ENCODE peak calls at places on chromosomes 13 and 19, in eight cellular contexts. One of them, this sample, is unnamed.

GRCh38 chr13:53189162-53189561 is 160.5 kb downstream of the OLFM4 start:
- DNase-seq in activated CD8-positive, alpha-beta T cell treated with anti-CD3 and anti-CD28 coated beads for 36 hours: no peak
- DNase-seq in stimulated activated CD4-positive, alpha-beta T cell treated with anti-CD3 and anti-CD28 coated beads, Interleukin-4, amount 100 ng/mL, for 48 hours: no peak
- DNase-seq in body of pancreas: no peak
- DNase-seq in mesothelial cell of epicardium: no peak
- DNase-seq in KBM-7: no peak
- DNase-seq in ureter: no peak
- DNase-seq in LoVo: no peak
- DNase-seq in this sample: no peak

GRCh38 chr13:21825801-21826200 is 154.9 kb downstream of the FGF9 start:
- DNase-seq in ureter: no peak
- DNase-seq in stimulated activated CD4-positive, alpha-beta T cell treated with anti-CD3 and anti-CD28 coated beads, Interleukin-4, amount 100 ng/mL, for 48 hours: no peak
- DNase-seq in mesothelial cell of epicardium: no peak
- DNase-seq in activated CD8-positive, alpha-beta T cell treated with anti-CD3 and anti-CD28 coated beads for 36 hours: no peak
- DNase-seq in KBM-7: no peak
- DNase-seq in LoVo: no peak
- DNase-seq in body of pancreas: no peak
- DNase-seq in this sample: no peak

GRCh38 chr19:6723108-6723618 is 2.7 kb upstream of the C3 start:
- DNase-seq in KBM-7: peak; percentile 53
- DNase-seq in LoVo: no peak
- DNase-seq in mesothelial cell of epicardium: no peak
- DNase-seq in activated CD8-positive, alpha-beta T cell treated with anti-CD3 and anti-CD28 coated beads for 36 hours: no peak
- DNase-seq in ureter: peak; percentile 65
- DNase-seq in stimulated activated CD4-positive, alpha-beta T cell treated with anti-CD3 and anti-CD28 coated beads, Interleukin-4, amount 100 ng/mL, for 48 hours: no peak
- DNase-seq in body of pancreas: peak; percentile 72
- DNase-seq in this sample: no peak

GRCh38 chr19:4337906-4338440 is 654 bp downstream of the STAP2 start:
- DNase-seq in mesothelial cell of epicardium: no peak
- DNase-seq in body of pancreas: no peak
- DNase-seq in activated CD8-positive, alpha-beta T cell treated with anti-CD3 and anti-CD28 coated beads for 36 hours: no peak
- DNase-seq in LoVo: peak; percentile 14
- DNase-seq in stimulated activated CD4-positive, alpha-beta T cell treated with anti-CD3 and anti-CD28 coated beads, Interleukin-4, amount 100 ng/mL, for 48 hours: no peak
- DNase-seq in ureter: no peak
- DNase-seq in KBM-7: no peak
- DNase-seq in this sample: no peak

GRCh38 chr19:18514800-18515682 is 6.8 kb downstream of the ELL start:
- DNase-seq in KBM-7: no peak
- DNase-seq in ureter: peak; percentile 68
- DNase-seq in mesothelial cell of epicardium: no peak
- DNase-seq in body of pancreas: peak; percentile 71
- DNase-seq in LoVo: no peak
- DNase-seq in stimulated activated CD4-positive, alpha-beta T cell treated with anti-CD3 and anti-CD28 coated beads, Interleukin-4, amount 100 ng/mL, for 48 hours: no peak
- DNase-seq in activated CD8-positive, alpha-beta T cell treated with anti-CD3 and anti-CD28 coated beads for 36 hours: no peak
- DNase-seq in this sample: no peak

GRCh38 chr19:13095393-13095784 is 7.3 kb downstream of the LYL1 start:
- DNase-seq in stimulated activated CD4-positive, alpha-beta T cell treated with anti-CD3 and anti-CD28 coated beads, Interleukin-4, amount 100 ng/mL, for 48 hours: no peak
- DNase-seq in ureter: no peak
- DNase-seq in KBM-7: no peak
- DNase-seq in LoVo: no peak
- DNase-seq in activated CD8-positive, alpha-beta T cell treated with anti-CD3 and anti-CD28 coated beads for 36 hours: peak; percentile 23
- DNase-seq in body of pancreas: no peak
- DNase-seq in mesothelial cell of epicardium: no peak
- DNase-seq in this sample: peak; percentile 72

GRCh38 chr13:100473087-100473486 is 115.5 kb downstream of the GGACT start:
- DNase-seq in mesothelial cell of epicardium: no peak
- DNase-seq in ureter: no peak
- DNase-seq in body of pancreas: no peak
- DNase-seq in activated CD8-positive, alpha-beta T cell treated with anti-CD3 and anti-CD28 coated beads for 36 hours: no peak
- DNase-seq in KBM-7: no peak
- DNase-seq in LoVo: no peak
- DNase-seq in stimulated activated CD4-positive, alpha-beta T cell treated with anti-CD3 and anti-CD28 coated beads, Interleukin-4, amount 100 ng/mL, for 48 hours: no peak
- DNase-seq in this sample: no peak

GRCh38 chr13:35703061-35703460 is 226.6 kb upstream of the MAB21L1 start:
- DNase-seq in activated CD8-positive, alpha-beta T cell treated with anti-CD3 and anti-CD28 coated beads for 36 hours: no peak
- DNase-seq in mesothelial cell of epicardium: no peak
- DNase-seq in body of pancreas: no peak
- DNase-seq in ureter: no peak
- DNase-seq in KBM-7: no peak
- DNase-seq in LoVo: no peak
- DNase-seq in stimulated activated CD4-positive, alpha-beta T cell treated with anti-CD3 and anti-CD28 coated beads, Interleukin-4, amount 100 ng/mL, for 48 hours: no peak
- DNase-seq in this sample: no peak

GRCh38 chr19:33134571-33135041 is 2.7 kb downstream of the WDR88 start:
- DNase-seq in stimulated activated CD4-positive, alpha-beta T cell treated with anti-CD3 and anti-CD28 coated beads, Interleukin-4, amount 100 ng/mL, for 48 hours: peak; percentile 50
- DNase-seq in LoVo: no peak
- DNase-seq in mesothelial cell of epicardium: no peak
- DNase-seq in ureter: no peak
- DNase-seq in KBM-7: no peak
- DNase-seq in activated CD8-positive, alpha-beta T cell treated with anti-CD3 and anti-CD28 coated beads for 36 hours: peak; percentile 89
- DNase-seq in body of pancreas: no peak
- DNase-seq in this sample: no peak

GRCh38 chr19:49592486-49593232 is 1.7 kb downstream of the PRR12 start:
- DNase-seq in mesothelial cell of epicardium: peak; percentile 42
- DNase-seq in LoVo: no peak
- DNase-seq in activated CD8-positive, alpha-beta T cell treated with anti-CD3 and anti-CD28 coated beads for 36 hours: peak; percentile 55
- DNase-seq in body of pancreas: no peak
- DNase-seq in ureter: no peak
- DNase-seq in stimulated activated CD4-positive, alpha-beta T cell treated with anti-CD3 and anti-CD28 coated beads, Interleukin-4, amount 100 ng/mL, for 48 hours: no peak
- DNase-seq in KBM-7: peak; percentile 16
- DNase-seq in this sample: peak; percentile 49

GRCh38 chr13:20492641-20493040 is 33.0 kb downstream of the CRYL1 start:
- DNase-seq in KBM-7: no peak
- DNase-seq in ureter: no peak
- DNase-seq in activated CD8-positive, alpha-beta T cell treated with anti-CD3 and anti-CD28 coated beads for 36 hours: peak; percentile 61
- DNase-seq in body of pancreas: no peak
- DNase-seq in LoVo: peak; percentile 26
- DNase-seq in stimulated activated CD4-positive, alpha-beta T cell treated with anti-CD3 and anti-CD28 coated beads, Interleukin-4, amount 100 ng/mL, for 48 hours: peak; percentile 51
- DNase-seq in mesothelial cell of epicardium: no peak
- DNase-seq in this sample: no peak

This sample was measured in germinal center.